ENCODE peak calls at places on chromosomes 6 and 20, in six cellular contexts. One of them, this sample, is unnamed.

GRCh38 chr20:58342104-58342945 is 32.8 kb downstream of the RAB22A start:
- DNase-seq in body of pancreas: no peak
- DNase-seq in BE2C: no peak
- DNase-seq in immature natural killer cell: no peak
- DNase-seq in transverse colon: no peak
- DNase-seq in T follicular helper cell: no peak
- DNase-seq in this sample: no peak

GRCh38 chr20:32141465-32141980 is 32.0 kb downstream of the TM9SF4 start:
- DNase-seq in body of pancreas: no peak
- DNase-seq in BE2C: no peak
- DNase-seq in immature natural killer cell: no peak
- DNase-seq in transverse colon: no peak
- DNase-seq in T follicular helper cell: no peak
- DNase-seq in this sample: no peak

GRCh38 chr6:106739387-106739786 is 110.0 kb downstream of the QRSL1 start:
- DNase-seq in body of pancreas: peak
- DNase-seq in BE2C: no peak
- DNase-seq in immature natural killer cell: no peak
- DNase-seq in transverse colon: no peak
- DNase-seq in T follicular helper cell: no peak
- DNase-seq in this sample: no peak

GRCh38 chr6:19691465-19692167 is 145.6 kb upstream of the ID4 start:
- DNase-seq in body of pancreas: peak
- DNase-seq in BE2C: no peak
- DNase-seq in immature natural killer cell: no peak
- DNase-seq in transverse colon: no peak
- DNase-seq in T follicular helper cell: no peak
- DNase-seq in this sample: no peak

GRCh38 chr20:2108498-2108897 is 6.9 kb downstream of the STK35 start:
- DNase-seq in body of pancreas: no peak
- DNase-seq in BE2C: no peak
- DNase-seq in immature natural killer cell: no peak
- DNase-seq in transverse colon: no peak
- DNase-seq in T follicular helper cell: no peak
- DNase-seq in this sample: no peak

GRCh38 chr6:33716379-33716778 is 4.9 kb upstream of the UQCC2 start:
- DNase-seq in body of pancreas: peak
- DNase-seq in BE2C: no peak
- DNase-seq in immature natural killer cell: no peak
- DNase-seq in transverse colon: no peak
- DNase-seq in T follicular helper cell: no peak
- DNase-seq in this sample: no peak

GRCh38 chr6:49453221-49453620 is 9.8 kb downstream of the MMUT start:
- DNase-seq in body of pancreas: no peak
- DNase-seq in BE2C: no peak
- DNase-seq in immature natural killer cell: no peak
- DNase-seq in transverse colon: no peak
- DNase-seq in T follicular helper cell: no peak
- DNase-seq in this sample: no peak

GRCh38 chr20:16701296-16701695 is 28.5 kb upstream of the SNRPB2 start:
- DNase-seq in body of pancreas: peak
- DNase-seq in BE2C: peak
- DNase-seq in immature natural killer cell: peak
- DNase-seq in transverse colon: no peak
- DNase-seq in T follicular helper cell: peak
- DNase-seq in this sample: peak

GRCh38 chr6:7561153-7561964 is 19.9 kb downstream of the DSP start:
- DNase-seq in body of pancreas: peak
- DNase-seq in BE2C: peak
- DNase-seq in immature natural killer cell: no peak
- DNase-seq in transverse colon: peak
- DNase-seq in T follicular helper cell: no peak
- DNase-seq in this sample: peak

GRCh38 chr6:47126647-47127339 is 84.7 kb upstream of the ADGRF1 start:
- DNase-seq in body of pancreas: peak
- DNase-seq in BE2C: peak
- DNase-seq in immature natural killer cell: no peak
- DNase-seq in transverse colon: peak
- DNase-seq in T follicular helper cell: no peak
- DNase-seq in this sample: peak

GRCh38 chr6:106519460-106520394 is 109.6 kb downstream of the RTN4IP1 start:
- DNase-seq in body of pancreas: no peak
- DNase-seq in BE2C: no peak
- DNase-seq in immature natural killer cell: peak
- DNase-seq in transverse colon: peak
- DNase-seq in T follicular helper cell: peak
- DNase-seq in this sample: peak

GRCh38 chr6:29602564-29603361 is 17.8 kb downstream of the OR2H2 start:
- DNase-seq in body of pancreas: no peak
- DNase-seq in BE2C: peak
- DNase-seq in immature natural killer cell: no peak
- DNase-seq in transverse colon: no peak
- DNase-seq in T follicular helper cell: no peak
- DNase-seq in this sample: peak

GRCh38 chr6:77133031-77133430 is 330.3 kb downstream of the HTR1B start:
- DNase-seq in body of pancreas: no peak
- DNase-seq in BE2C: no peak
- DNase-seq in immature natural killer cell: no peak
- DNase-seq in transverse colon: no peak
- DNase-seq in T follicular helper cell: no peak
- DNase-seq in this sample: no peak

GRCh38 chr6:47715782-47716181 is 17.4 kb downstream of the ADGRF4 start:
- DNase-seq in body of pancreas: no peak
- DNase-seq in BE2C: no peak
- DNase-seq in immature natural killer cell: no peak
- DNase-seq in transverse colon: no peak
- DNase-seq in T follicular helper cell: no peak
- DNase-seq in this sample: no peak

GRCh38 chr6:164286021-164286420 is 871.5 kb downstream of the QKI start:
- DNase-seq in body of pancreas: no peak
- DNase-seq in BE2C: no peak
- DNase-seq in immature natural killer cell: no peak
- DNase-seq in transverse colon: no peak
- DNase-seq in T follicular helper cell: no peak
- DNase-seq in this sample: no peak

GRCh38 chr6:43636312-43636667 is 650 bp downstream of the MAD2L1BP start:
- DNase-seq in body of pancreas: no peak
- DNase-seq in BE2C: no peak
- DNase-seq in immature natural killer cell: peak
- DNase-seq in transverse colon: no peak
- DNase-seq in T follicular helper cell: no peak
- DNase-seq in this sample: peak

GRCh38 chr6:157911278-157911677 is 70.4 kb upstream of the SYNJ2 start:
- DNase-seq in body of pancreas: no peak
- DNase-seq in BE2C: no peak
- DNase-seq in immature natural killer cell: no peak
- DNase-seq in transverse colon: no peak
- DNase-seq in T follicular helper cell: no peak
- DNase-seq in this sample: no peak

GRCh38 chr6:56852249-56852606 is 102.7 kb upstream of the BEND6 start:
- DNase-seq in body of pancreas: no peak
- DNase-seq in BE2C: no peak
- DNase-seq in immature natural killer cell: no peak
- DNase-seq in transverse colon: no peak
- DNase-seq in T follicular helper cell: no peak
- DNase-seq in this sample: no peak

GRCh38 chr6:135667694-135668455 is 170.3 kb upstream of the AHI1 start:
- DNase-seq in body of pancreas: no peak
- DNase-seq in BE2C: peak
- DNase-seq in immature natural killer cell: no peak
- DNase-seq in transverse colon: no peak
- DNase-seq in T follicular helper cell: no peak
- DNase-seq in this sample: peak

GRCh38 chr20:57918546-57918945 is 208.7 kb upstream of the PMEPA1 start:
- DNase-seq in body of pancreas: no peak
- DNase-seq in BE2C: no peak
- DNase-seq in immature natural killer cell: no peak
- DNase-seq in transverse colon: no peak
- DNase-seq in T follicular helper cell: no peak
- DNase-seq in this sample: no peak

GRCh38 chr6:113412589-113413367 is 444.4 kb upstream of the MARCKS start:
- DNase-seq in body of pancreas: no peak
- DNase-seq in BE2C: no peak
- DNase-seq in immature natural killer cell: no peak
- DNase-seq in transverse colon: no peak
- DNase-seq in T follicular helper cell: no peak
- DNase-seq in this sample: no peak

GRCh38 chr20:50229156-50229605 is 38.6 kb downstream of the CEBPB start:
- DNase-seq in body of pancreas: peak
- DNase-seq in BE2C: no peak
- DNase-seq in immature natural killer cell: no peak
- DNase-seq in transverse colon: no peak
- DNase-seq in T follicular helper cell: no peak
- DNase-seq in this sample: no peak

GRCh38 chr6:140256213-140256612 is 881.8 kb upstream of the CITED2 start:
- DNase-seq in body of pancreas: no peak
- DNase-seq in BE2C: no peak
- DNase-seq in immature natural killer cell: no peak
- DNase-seq in transverse colon: no peak
- DNase-seq in T follicular helper cell: no peak
- DNase-seq in this sample: peak

GRCh38 chr6:110017946-110018345 is 39.8 kb downstream of the GPR6 start:
- DNase-seq in body of pancreas: no peak
- DNase-seq in BE2C: no peak
- DNase-seq in immature natural killer cell: no peak
- DNase-seq in transverse colon: no peak
- DNase-seq in T follicular helper cell: no peak
- DNase-seq in this sample: no peak

GRCh38 chr6:94071835-94072234 is 652.5 kb upstream of the EPHA7 start:
- DNase-seq in body of pancreas: no peak
- DNase-seq in BE2C: no peak
- DNase-seq in immature natural killer cell: no peak
- DNase-seq in transverse colon: no peak
- DNase-seq in T follicular helper cell: no peak
- DNase-seq in this sample: no peak

GRCh38 chr20:36150847-36151539 is 3.5 kb upstream of the EPB41L1 start:
- DNase-seq in body of pancreas: no peak
- DNase-seq in BE2C: no peak
- DNase-seq in immature natural killer cell: no peak
- DNase-seq in transverse colon: no peak
- DNase-seq in T follicular helper cell: no peak
- DNase-seq in this sample: no peak

GRCh38 chr6:48869595-48869994 is 593.5 kb downstream of the MMUT start:
- DNase-seq in body of pancreas: no peak
- DNase-seq in BE2C: no peak
- DNase-seq in immature natural killer cell: no peak
- DNase-seq in transverse colon: no peak
- DNase-seq in T follicular helper cell: no peak
- DNase-seq in this sample: no peak

GRCh38 chr6:6546318-6547110 is 42.0 kb upstream of the LY86 start:
- DNase-seq in body of pancreas: peak
- DNase-seq in BE2C: peak
- DNase-seq in immature natural killer cell: peak
- DNase-seq in transverse colon: peak
- DNase-seq in T follicular helper cell: no peak
- DNase-seq in this sample: no peak

This sample was measured in SJCRH30.